ENCODE peak calls at places on chromosomes 11 and 22, in five cellular contexts. W is lower leg skin, J is GM10248, O is right lobe of liver, Y is HFF-Myc. C is an unnamed sample.

GRCh38 chr11:58922475-58922874 is 16.8 kb upstream of the GLYATL1 start:
- DNase-seq in W (no peak), J (no peak), O (no peak), Y (no peak), C (no peak)

GRCh38 chr22:23763579-23764331 is 965 bp downstream of the C22orf15 start:
- DNase-seq in W (no peak), J (peak), O (no peak), Y (no peak), C (no peak)

GRCh38 chr11:65414776-65415498 is 7.7 kb upstream of the NEAT1 start:
- DNase-seq in W (no peak), J (no peak), O (peak), Y (no peak), C (no peak)

GRCh38 chr11:121152764-121153163 is 51.7 kb downstream of the TECTA start:
- DNase-seq in W (no peak), J (no peak), O (no peak), Y (no peak), C (no peak)

GRCh38 chr11:65915101-65915820 is 3.6 kb downstream of the C11orf68 start:
- DNase-seq in W (no peak), J (no peak), O (no peak), Y (no peak), C (no peak)

GRCh38 chr11:36289226-36289852 is at the start of gene COMMD9:
- DNase-seq in W (peak), J (peak), O (peak), Y (peak), C (peak)

GRCh38 chr11:11296434-11296833 is 56.6 kb downstream of the CSNK2A3 start:
- DNase-seq in W (no peak), J (no peak), O (no peak), Y (no peak), C (no peak)

GRCh38 chr11:132020001-132020400 is 649.6 kb downstream of the NTM start:
- DNase-seq in W (no peak), J (no peak), O (no peak), Y (no peak), C (no peak)

GRCh38 chr11:16610738-16611388 is 127.6 kb upstream of the C11orf58 start:
- DNase-seq in W (no peak), J (peak), O (no peak), Y (no peak), C (no peak)

GRCh38 chr11:121800704-121801516 is 315.1 kb downstream of the BLID start:
- DNase-seq in W (no peak), J (no peak), O (no peak), Y (no peak), C (no peak)

GRCh38 chr11:121282376-121282775 is 10.2 kb upstream of the SC5D start:
- DNase-seq in W (no peak), J (no peak), O (no peak), Y (no peak), C (no peak)

GRCh38 chr22:47174671-47175111 is 412.2 kb downstream of the TBC1D22A start:
- DNase-seq in W (no peak), J (no peak), O (no peak), Y (no peak), C (no peak)

GRCh38 chr22:36197601-36198146 is 3.9 kb downstream of the APOL4 start:
- DNase-seq in W (no peak), J (peak), O (no peak), Y (no peak), C (no peak)

GRCh38 chr11:76695133-76695532 is 24.6 kb upstream of the LRRC32 start:
- DNase-seq in W (no peak), J (no peak), O (no peak), Y (no peak), C (no peak)

DNA sequence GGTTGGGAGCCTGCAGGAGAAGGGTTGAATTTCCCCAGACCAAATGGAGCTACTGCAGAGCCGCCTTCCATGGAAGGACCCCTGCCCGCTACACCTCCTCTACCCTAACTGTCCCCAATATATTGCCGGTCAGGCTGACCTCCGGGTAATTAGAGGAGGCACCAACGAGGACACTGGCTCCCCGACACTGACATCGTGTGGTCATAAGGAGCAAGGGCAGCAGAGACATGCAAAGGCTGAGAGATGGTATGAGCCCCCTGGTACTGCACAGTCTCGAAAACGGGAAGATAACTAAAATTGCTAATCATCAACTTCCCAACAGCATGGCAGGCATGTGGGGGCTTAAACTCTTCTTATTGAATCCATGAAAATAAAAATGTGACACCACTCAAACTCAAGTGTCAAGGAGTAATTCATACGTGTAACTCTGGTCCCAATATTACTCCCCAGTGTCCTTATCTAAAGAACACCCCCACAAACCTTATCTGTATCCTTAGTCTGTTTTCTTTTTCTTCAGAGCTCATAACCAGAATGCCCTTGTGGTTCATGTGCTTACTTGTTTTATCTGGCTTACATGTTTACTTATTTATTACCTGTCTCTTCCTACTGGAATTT is 4.4 kb downstream of the CAVIN3 start:
- DNase-seq in W (peak), J (peak), O (peak), Y (no peak), C (no peak)
- TF ChIP-seq CTCF in W (no peak), J (peak), O (peak), Y (peak), C (peak)

DNA sequence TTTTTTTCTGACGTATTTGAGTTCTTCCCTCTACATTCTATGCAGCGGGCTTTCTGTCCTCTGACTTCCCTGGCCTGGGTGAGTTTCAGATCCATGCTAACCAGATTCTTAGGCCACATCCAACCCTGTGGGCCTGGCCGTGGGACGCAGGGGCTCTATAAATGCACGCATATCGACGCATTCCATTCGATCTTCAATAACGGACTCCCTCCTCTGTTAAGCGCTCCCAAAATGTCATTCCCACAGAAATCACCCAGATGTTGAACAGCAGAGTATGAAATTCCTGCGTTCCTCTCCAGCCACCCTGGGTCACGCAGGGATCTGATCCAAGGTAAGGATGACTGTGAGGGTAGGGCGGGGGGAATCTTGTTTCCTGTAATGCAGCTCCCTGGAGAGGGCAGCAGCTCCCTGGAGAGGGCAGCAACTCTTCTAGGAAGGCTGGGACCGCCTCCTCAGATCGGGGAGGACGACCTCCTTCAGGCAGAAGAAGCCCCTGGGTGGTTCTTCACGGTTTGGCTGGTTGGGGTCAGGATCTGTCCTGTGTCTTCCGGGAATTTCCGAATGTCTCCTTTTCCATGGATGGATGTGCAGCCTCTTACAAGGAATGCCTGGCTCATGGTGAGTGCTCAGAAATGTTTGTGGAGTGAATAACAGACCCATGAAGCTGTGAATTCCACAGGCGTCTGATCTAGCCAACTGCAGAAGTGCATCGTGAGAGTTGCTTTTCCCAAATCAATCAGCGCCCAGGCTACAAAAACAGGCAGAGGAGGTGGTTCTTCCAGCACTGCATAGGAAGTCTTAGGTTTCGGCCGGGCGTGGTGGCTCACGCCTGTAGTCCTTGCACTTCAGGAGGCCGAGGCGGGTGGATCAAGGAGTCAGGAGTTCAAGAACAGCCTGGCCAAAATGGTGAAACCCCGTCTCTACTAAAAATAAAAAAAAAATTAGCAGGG is 12.2 kb downstream of the MRGPRD start:
- DNase-seq in W (no peak), J (no peak), O (peak), Y (no peak), C (no peak)
- TF ChIP-seq CTCF in W (no peak), J (no peak), O (no peak), Y (no peak), C (no peak)

GRCh38 chr22:50401907-50402306 is 58.8 kb downstream of the PPP6R2 start:
- DNase-seq in W (no peak), J (no peak), O (no peak), Y (no peak), C (no peak)

GRCh38 chr22:50400931-50401330 is 57.8 kb downstream of the PPP6R2 start:
- DNase-seq in W (no peak), J (no peak), O (no peak), Y (no peak), C (no peak)

GRCh38 chr22:50400406-50400805 is 57.3 kb downstream of the PPP6R2 start:
- DNase-seq in W (no peak), J (no peak), O (peak), Y (no peak), C (no peak)

GRCh38 chr22:50406416-50407170 is 63.5 kb downstream of the PPP6R2 start:
- DNase-seq in W (no peak), J (no peak), O (no peak), Y (no peak), C (no peak)

DNA sequence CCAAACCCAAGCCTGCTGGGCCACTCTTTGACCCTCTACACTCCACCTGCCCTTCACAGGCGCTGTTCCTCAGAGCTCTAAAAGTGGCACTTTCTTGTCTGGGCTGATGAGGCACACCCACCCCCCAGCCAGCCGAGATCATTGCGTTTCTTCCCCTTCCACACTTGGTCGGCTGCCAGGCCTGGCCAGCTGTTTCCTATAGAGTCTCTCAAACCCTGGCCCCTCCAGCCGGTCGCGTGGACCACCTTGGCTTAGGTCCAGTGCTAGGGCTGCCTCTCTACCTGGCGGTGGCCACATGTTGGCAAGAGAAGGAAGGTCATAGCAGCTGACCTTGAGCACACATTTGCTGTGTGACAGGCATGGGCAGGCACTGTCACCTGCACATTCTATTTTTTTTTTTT is 60.6 kb downstream of the PPP6R2 start:
- DNase-seq in W (peak), J (no peak), O (peak), Y (no peak), C (no peak)
- TF ChIP-seq CTCF in W (no peak), J (no peak), O (no peak), Y (no peak), C (no peak)

GRCh38 chr11:63508009-63508408 is 2.1 kb downstream of the LGALS12 start:
- DNase-seq in W (no peak), J (peak), O (peak), Y (no peak), C (no peak)
- TF ChIP-seq CTCF in W (no peak), J (peak), O (peak), Y (peak), C (peak)

DNA sequence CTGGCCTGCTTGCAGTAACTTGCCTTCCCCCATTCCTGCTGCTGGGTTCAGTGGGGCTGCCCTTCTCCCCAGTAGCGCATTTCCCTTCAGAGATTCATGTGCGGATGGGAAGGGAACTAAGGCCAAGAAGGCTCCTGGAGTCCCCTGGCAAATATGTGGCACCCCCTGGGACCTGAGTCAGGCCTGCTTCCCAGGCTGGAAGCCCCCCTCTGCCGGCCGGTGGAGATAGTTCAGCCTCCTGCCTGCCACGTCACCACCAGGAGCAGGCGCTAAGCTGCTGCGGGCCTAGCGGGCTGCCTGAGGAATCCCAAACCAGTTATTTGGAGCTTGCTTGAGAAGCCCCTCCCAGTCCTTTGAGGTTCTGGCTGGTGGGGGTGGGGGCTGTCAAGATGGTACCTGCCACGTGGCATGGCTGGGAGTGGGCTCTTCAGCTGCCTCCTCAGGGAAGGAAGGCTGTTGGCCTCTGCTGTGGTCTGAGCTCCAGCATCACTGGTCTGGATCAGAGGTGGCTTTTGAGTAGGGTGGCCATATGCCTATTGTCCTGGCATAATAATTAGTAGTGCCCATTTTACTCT is 2.0 kb downstream of the SERPINH1 start:
- DNase-seq in W (peak), J (no peak), O (no peak), Y (peak), C (no peak)
- TF ChIP-seq CTCF in W (no peak), J (no peak), O (no peak), Y (peak), C (peak)

DNA sequence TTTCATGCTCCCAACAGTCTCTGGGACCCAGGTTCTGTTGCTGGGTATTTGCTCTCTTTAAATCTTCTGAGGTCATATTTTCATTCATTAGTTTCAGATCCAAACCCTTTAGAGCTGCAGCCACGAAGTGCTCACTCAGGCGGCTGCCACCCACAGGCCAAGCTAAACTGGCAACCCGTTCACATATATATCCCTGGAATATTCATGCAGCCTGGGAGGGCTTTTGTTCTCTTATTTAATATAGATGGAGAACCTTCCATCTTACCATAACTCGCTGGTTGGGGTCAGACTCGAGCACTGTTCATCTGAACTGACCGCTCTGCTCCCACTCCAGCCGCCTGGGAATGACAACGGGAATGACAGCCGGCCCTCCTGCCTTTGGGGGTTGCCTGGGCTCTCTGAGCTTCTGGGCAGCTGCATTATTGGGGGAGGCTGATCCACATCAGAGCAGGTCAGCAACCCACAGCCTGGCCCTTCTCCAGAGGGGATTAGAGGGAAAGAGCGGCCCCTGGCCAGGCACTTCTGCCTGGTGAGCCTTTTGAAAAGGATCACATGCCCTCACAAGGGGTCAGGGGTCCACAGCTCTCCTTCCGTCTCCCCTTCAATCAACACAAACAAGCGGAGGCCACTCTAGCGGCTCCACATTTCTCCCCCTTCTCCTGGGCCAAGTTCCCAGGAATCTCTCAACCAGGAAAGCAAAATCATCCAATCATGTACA is 11.9 kb downstream of the TMEM184B start:
- DNase-seq in W (no peak), J (no peak), O (no peak), Y (no peak), C (no peak)
- TF ChIP-seq CTCF in W (no peak), J (peak), O (no peak), Y (no peak), C (peak)

DNA sequence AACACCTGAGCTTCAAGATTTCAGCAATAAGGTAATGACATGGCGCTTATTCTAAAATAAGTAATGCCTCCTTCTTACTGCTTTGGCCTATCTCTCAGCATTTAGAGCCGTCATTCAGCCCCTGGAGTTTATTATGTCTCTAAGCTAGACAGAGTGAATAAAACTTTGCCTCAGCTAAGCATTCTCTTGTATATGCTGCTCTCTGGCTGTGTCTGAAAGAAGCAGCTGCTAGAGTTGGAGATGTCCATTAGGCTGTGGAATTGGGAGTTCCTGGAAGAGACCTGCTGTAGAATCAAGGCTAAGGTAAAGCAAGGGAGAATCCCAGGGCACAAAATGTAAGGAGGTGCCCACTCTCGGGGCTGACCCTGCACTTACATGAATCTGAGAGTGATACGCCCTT is 35.5 kb upstream of the TTC12 start:
- DNase-seq in W (no peak), J (no peak), O (no peak), Y (no peak), C (no peak)
- TF ChIP-seq CTCF in W (no peak), J (no peak), O (no peak), Y (no peak), C (peak)

DNA sequence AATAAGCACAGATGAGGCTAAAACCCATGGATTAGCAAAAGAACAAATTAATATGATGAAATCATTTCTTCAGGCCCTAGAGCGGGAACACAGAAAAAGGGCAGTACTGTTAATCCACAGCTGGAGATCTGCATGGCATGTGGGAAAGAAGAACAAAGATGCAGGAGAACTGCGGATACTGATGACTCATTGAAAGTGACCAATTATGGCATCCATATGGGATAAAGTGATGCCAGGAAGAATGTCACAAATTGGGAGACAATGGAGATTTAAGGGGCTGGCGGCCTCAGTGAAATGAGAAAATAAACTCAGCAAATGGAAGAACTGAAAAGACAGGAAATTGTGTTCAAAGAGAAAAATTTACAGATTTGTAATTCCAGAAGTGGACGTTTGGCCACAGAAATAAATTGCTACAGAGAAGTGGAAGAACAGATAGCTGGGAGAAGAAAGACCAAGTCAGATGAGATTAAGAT is 39.4 kb downstream of the SIK3 start:
- DNase-seq in W (no peak), J (no peak), O (no peak), Y (peak), C (no peak)
- TF ChIP-seq CTCF in W (no peak), J (no peak), O (no peak), Y (no peak), C (no peak)

GRCh38 chr22:50726643-50727340 is 11.2 kb upstream of the ACR start:
- DNase-seq in W (no peak), J (no peak), O (peak), Y (no peak), C (no peak)
- TF ChIP-seq CTCF in W (no peak), J (no peak), O (no peak), Y (no peak), C (no peak)

C was measured in AG09319.